ENCODE peak calls at places on chromosomes 1 and 21, in eight cellular contexts. One of them, this sample, is unnamed.

GRCh38 chr1:200279810-200280411 is 129.9 kb downstream of the ZNF281 start:
- DNase-seq in endodermal cell: peak
- DNase-seq in NB4: peak
- DNase-seq in amygdala: no peak
- DNase-seq in testis: peak
- DNase-seq in Daoy: peak
- DNase-seq in stimulated activated CD4-positive, alpha-beta T cell treated with anti-CD3 and anti-CD28 coated beads, Interleukin-1b, Interleukin-23, amount 100 ng/mL, for 4 hours: peak
- DNase-seq in GF-D8: no peak
- DNase-seq in this sample: no peak

GRCh38 chr1:78104322-78104721 is 58.6 kb downstream of the GIPC2 start:
- DNase-seq in endodermal cell: no peak
- DNase-seq in NB4: no peak
- DNase-seq in amygdala: no peak
- DNase-seq in testis: no peak
- DNase-seq in Daoy: peak
- DNase-seq in stimulated activated CD4-positive, alpha-beta T cell treated with anti-CD3 and anti-CD28 coated beads, Interleukin-1b, Interleukin-23, amount 100 ng/mL, for 4 hours: no peak
- DNase-seq in GF-D8: no peak
- DNase-seq in this sample: no peak

GRCh38 chr1:230626274-230626673 is 16.0 kb upstream of the COG2 start:
- DNase-seq in endodermal cell: no peak
- DNase-seq in NB4: no peak
- DNase-seq in amygdala: no peak
- DNase-seq in testis: no peak
- DNase-seq in Daoy: no peak
- DNase-seq in stimulated activated CD4-positive, alpha-beta T cell treated with anti-CD3 and anti-CD28 coated beads, Interleukin-1b, Interleukin-23, amount 100 ng/mL, for 4 hours: no peak
- DNase-seq in GF-D8: no peak
- DNase-seq in this sample: no peak

GRCh38 chr1:40898434-40898900 is 36.3 kb upstream of the CITED4 start:
- DNase-seq in endodermal cell: no peak
- DNase-seq in NB4: peak
- DNase-seq in amygdala: no peak
- DNase-seq in testis: no peak
- DNase-seq in Daoy: peak
- DNase-seq in stimulated activated CD4-positive, alpha-beta T cell treated with anti-CD3 and anti-CD28 coated beads, Interleukin-1b, Interleukin-23, amount 100 ng/mL, for 4 hours: no peak
- DNase-seq in GF-D8: no peak
- DNase-seq in this sample: no peak

GRCh38 chr1:54335396-54336056 is 70.7 kb downstream of the SSBP3 start:
- DNase-seq in endodermal cell: peak
- DNase-seq in NB4: peak
- DNase-seq in amygdala: no peak
- DNase-seq in testis: peak
- DNase-seq in Daoy: peak
- DNase-seq in stimulated activated CD4-positive, alpha-beta T cell treated with anti-CD3 and anti-CD28 coated beads, Interleukin-1b, Interleukin-23, amount 100 ng/mL, for 4 hours: no peak
- DNase-seq in GF-D8: peak
- DNase-seq in this sample: no peak

GRCh38 chr1:103779932-103780331 is 30.2 kb downstream of the AMY1C start:
- DNase-seq in endodermal cell: no peak
- DNase-seq in NB4: no peak
- DNase-seq in amygdala: no peak
- DNase-seq in testis: no peak
- DNase-seq in Daoy: no peak
- DNase-seq in stimulated activated CD4-positive, alpha-beta T cell treated with anti-CD3 and anti-CD28 coated beads, Interleukin-1b, Interleukin-23, amount 100 ng/mL, for 4 hours: no peak
- DNase-seq in GF-D8: no peak
- DNase-seq in this sample: no peak

GRCh38 chr1:94528271-94528670 is 13.3 kb downstream of the F3 start:
- DNase-seq in endodermal cell: no peak
- DNase-seq in NB4: peak
- DNase-seq in amygdala: no peak
- DNase-seq in testis: no peak
- DNase-seq in Daoy: no peak
- DNase-seq in stimulated activated CD4-positive, alpha-beta T cell treated with anti-CD3 and anti-CD28 coated beads, Interleukin-1b, Interleukin-23, amount 100 ng/mL, for 4 hours: no peak
- DNase-seq in GF-D8: no peak
- DNase-seq in this sample: no peak

GRCh38 chr1:187721216-187721615 is 892.5 kb downstream of the PLA2G4A start:
- DNase-seq in endodermal cell: no peak
- DNase-seq in NB4: no peak
- DNase-seq in amygdala: no peak
- DNase-seq in testis: no peak
- DNase-seq in Daoy: no peak
- DNase-seq in stimulated activated CD4-positive, alpha-beta T cell treated with anti-CD3 and anti-CD28 coated beads, Interleukin-1b, Interleukin-23, amount 100 ng/mL, for 4 hours: no peak
- DNase-seq in GF-D8: no peak
- DNase-seq in this sample: no peak

GRCh38 chr1:84103197-84103992 is 40.7 kb upstream of the PRKACB start:
- DNase-seq in endodermal cell: peak
- DNase-seq in NB4: peak
- DNase-seq in amygdala: peak
- DNase-seq in testis: peak
- DNase-seq in Daoy: peak
- DNase-seq in stimulated activated CD4-positive, alpha-beta T cell treated with anti-CD3 and anti-CD28 coated beads, Interleukin-1b, Interleukin-23, amount 100 ng/mL, for 4 hours: no peak
- DNase-seq in GF-D8: peak
- DNase-seq in this sample: no peak

GRCh38 chr1:3491291-3492246 is 37.1 kb downstream of the ARHGEF16 start:
- DNase-seq in endodermal cell: peak
- DNase-seq in NB4: peak
- DNase-seq in amygdala: no peak
- DNase-seq in testis: peak
- DNase-seq in Daoy: peak
- DNase-seq in stimulated activated CD4-positive, alpha-beta T cell treated with anti-CD3 and anti-CD28 coated beads, Interleukin-1b, Interleukin-23, amount 100 ng/mL, for 4 hours: peak
- DNase-seq in GF-D8: no peak
- DNase-seq in this sample: peak

GRCh38 chr1:113652773-113653172 is 106.5 kb downstream of the PHTF1 start:
- DNase-seq in endodermal cell: no peak
- DNase-seq in NB4: no peak
- DNase-seq in amygdala: no peak
- DNase-seq in testis: no peak
- DNase-seq in Daoy: no peak
- DNase-seq in stimulated activated CD4-positive, alpha-beta T cell treated with anti-CD3 and anti-CD28 coated beads, Interleukin-1b, Interleukin-23, amount 100 ng/mL, for 4 hours: no peak
- DNase-seq in GF-D8: no peak
- DNase-seq in this sample: no peak

GRCh38 chr1:67843335-67843734 is 10.1 kb upstream of the GNG12 start:
- DNase-seq in endodermal cell: no peak
- DNase-seq in NB4: no peak
- DNase-seq in amygdala: no peak
- DNase-seq in testis: no peak
- DNase-seq in Daoy: no peak
- DNase-seq in stimulated activated CD4-positive, alpha-beta T cell treated with anti-CD3 and anti-CD28 coated beads, Interleukin-1b, Interleukin-23, amount 100 ng/mL, for 4 hours: no peak
- DNase-seq in GF-D8: no peak
- DNase-seq in this sample: no peak

GRCh38 chr1:222994506-222995229 is 148.4 kb downstream of the TLR5 start:
- DNase-seq in endodermal cell: no peak
- DNase-seq in NB4: no peak
- DNase-seq in amygdala: no peak
- DNase-seq in testis: no peak
- DNase-seq in Daoy: no peak
- DNase-seq in stimulated activated CD4-positive, alpha-beta T cell treated with anti-CD3 and anti-CD28 coated beads, Interleukin-1b, Interleukin-23, amount 100 ng/mL, for 4 hours: no peak
- DNase-seq in GF-D8: no peak
- DNase-seq in this sample: no peak

GRCh38 chr1:185479781-185480180 is 162.7 kb upstream of the IVNS1ABP start:
- DNase-seq in endodermal cell: no peak
- DNase-seq in NB4: no peak
- DNase-seq in amygdala: no peak
- DNase-seq in testis: no peak
- DNase-seq in Daoy: no peak
- DNase-seq in stimulated activated CD4-positive, alpha-beta T cell treated with anti-CD3 and anti-CD28 coated beads, Interleukin-1b, Interleukin-23, amount 100 ng/mL, for 4 hours: no peak
- DNase-seq in GF-D8: no peak
- DNase-seq in this sample: no peak

GRCh38 chr1:241536383-241536782 is 4.2 kb downstream of the KMO start:
- DNase-seq in endodermal cell: no peak
- DNase-seq in NB4: no peak
- DNase-seq in amygdala: no peak
- DNase-seq in testis: no peak
- DNase-seq in Daoy: no peak
- DNase-seq in stimulated activated CD4-positive, alpha-beta T cell treated with anti-CD3 and anti-CD28 coated beads, Interleukin-1b, Interleukin-23, amount 100 ng/mL, for 4 hours: no peak
- DNase-seq in GF-D8: no peak
- DNase-seq in this sample: no peak

GRCh38 chr1:225694151-225694603 is 41.3 kb upstream of the ENAH start:
- DNase-seq in endodermal cell: no peak
- DNase-seq in NB4: no peak
- DNase-seq in amygdala: no peak
- DNase-seq in testis: peak
- DNase-seq in Daoy: peak
- DNase-seq in stimulated activated CD4-positive, alpha-beta T cell treated with anti-CD3 and anti-CD28 coated beads, Interleukin-1b, Interleukin-23, amount 100 ng/mL, for 4 hours: no peak
- DNase-seq in GF-D8: no peak
- DNase-seq in this sample: no peak

GRCh38 chr1:154496381-154496780 is 5.6 kb upstream of the TDRD10 start:
- DNase-seq in endodermal cell: peak
- DNase-seq in NB4: no peak
- DNase-seq in amygdala: no peak
- DNase-seq in testis: no peak
- DNase-seq in Daoy: no peak
- DNase-seq in stimulated activated CD4-positive, alpha-beta T cell treated with anti-CD3 and anti-CD28 coated beads, Interleukin-1b, Interleukin-23, amount 100 ng/mL, for 4 hours: no peak
- DNase-seq in GF-D8: no peak
- DNase-seq in this sample: no peak

GRCh38 chr21:45906859-45907258 is 74.7 kb upstream of the COL6A1 start:
- DNase-seq in endodermal cell: no peak
- DNase-seq in NB4: no peak
- DNase-seq in amygdala: no peak
- DNase-seq in testis: no peak
- DNase-seq in Daoy: no peak
- DNase-seq in stimulated activated CD4-positive, alpha-beta T cell treated with anti-CD3 and anti-CD28 coated beads, Interleukin-1b, Interleukin-23, amount 100 ng/mL, for 4 hours: no peak
- DNase-seq in GF-D8: no peak
- DNase-seq in this sample: no peak

GRCh38 chr1:160125761-160126160 is 10.2 kb downstream of the ATP1A2 start:
- DNase-seq in endodermal cell: no peak
- DNase-seq in NB4: no peak
- DNase-seq in amygdala: no peak
- DNase-seq in testis: no peak
- DNase-seq in Daoy: peak
- DNase-seq in stimulated activated CD4-positive, alpha-beta T cell treated with anti-CD3 and anti-CD28 coated beads, Interleukin-1b, Interleukin-23, amount 100 ng/mL, for 4 hours: no peak
- DNase-seq in GF-D8: no peak
- DNase-seq in this sample: no peak

GRCh38 chr21:16597768-16598167 is 868.0 kb downstream of the USP25 start:
- DNase-seq in endodermal cell: no peak
- DNase-seq in NB4: no peak
- DNase-seq in amygdala: no peak
- DNase-seq in testis: no peak
- DNase-seq in Daoy: no peak
- DNase-seq in stimulated activated CD4-positive, alpha-beta T cell treated with anti-CD3 and anti-CD28 coated beads, Interleukin-1b, Interleukin-23, amount 100 ng/mL, for 4 hours: no peak
- DNase-seq in GF-D8: no peak
- DNase-seq in this sample: no peak

GRCh38 chr21:28473530-28474225 is 519.0 kb downstream of the LTN1 start:
- DNase-seq in endodermal cell: no peak
- DNase-seq in NB4: no peak
- DNase-seq in amygdala: no peak
- DNase-seq in testis: no peak
- DNase-seq in Daoy: no peak
- DNase-seq in stimulated activated CD4-positive, alpha-beta T cell treated with anti-CD3 and anti-CD28 coated beads, Interleukin-1b, Interleukin-23, amount 100 ng/mL, for 4 hours: no peak
- DNase-seq in GF-D8: no peak
- DNase-seq in this sample: no peak

GRCh38 chr1:176767714-176768136 is 304.8 kb downstream of the PAPPA2 start:
- DNase-seq in endodermal cell: no peak
- DNase-seq in NB4: no peak
- DNase-seq in amygdala: no peak
- DNase-seq in testis: no peak
- DNase-seq in Daoy: no peak
- DNase-seq in stimulated activated CD4-positive, alpha-beta T cell treated with anti-CD3 and anti-CD28 coated beads, Interleukin-1b, Interleukin-23, amount 100 ng/mL, for 4 hours: no peak
- DNase-seq in GF-D8: no peak
- DNase-seq in this sample: no peak

GRCh38 chr1:155192346-155193274 is 15.1 kb downstream of the THBS3 start:
- DNase-seq in endodermal cell: peak
- DNase-seq in NB4: peak
- DNase-seq in amygdala: no peak
- DNase-seq in testis: no peak
- DNase-seq in Daoy: no peak
- DNase-seq in stimulated activated CD4-positive, alpha-beta T cell treated with anti-CD3 and anti-CD28 coated beads, Interleukin-1b, Interleukin-23, amount 100 ng/mL, for 4 hours: no peak
- DNase-seq in GF-D8: peak
- DNase-seq in this sample: no peak

GRCh38 chr1:117366982-117367768 is at the start of gene MAN1A2:
- DNase-seq in endodermal cell: peak
- DNase-seq in NB4: peak
- DNase-seq in amygdala: peak
- DNase-seq in testis: peak
- DNase-seq in Daoy: peak
- DNase-seq in stimulated activated CD4-positive, alpha-beta T cell treated with anti-CD3 and anti-CD28 coated beads, Interleukin-1b, Interleukin-23, amount 100 ng/mL, for 4 hours: peak
- DNase-seq in GF-D8: peak
- DNase-seq in this sample: peak

This sample was measured in activated gamma-delta T cell.